ENCODE peak calls at places on chromosomes 4 and X, in seven cellular contexts. Y is HL-60, P is cardiac fibroblast, D is fibroblast of mammary gland, Q is stomach, V is fibroblast of pulmonary artery, Z is astrocyte of the spinal cord. E is an unnamed sample.
A peak's percentile ranks its signal among the peaks of the same experiment; 100 is the strongest.

GRCh38 chrX:70452143-70452733 is 7.6 kb downstream of the DLG3 start:
- DNase-seq in Y (no peak), P (peak; percentile 53), D (peak; percentile 26), Q (peak; percentile 64), V (peak; percentile 44), Z (no peak), E (no peak)

GRCh38 chrX:84487365-84488353 is 14.6 kb downstream of the HDX start:
- DNase-seq in Y (no peak), P (no peak), D (no peak), Q (no peak), V (no peak), Z (no peak), E (no peak)

GRCh38 chrX:3963980-3964379 is 250.5 kb upstream of the PRKX start:
- DNase-seq in Y (no peak), P (no peak), D (no peak), Q (no peak), V (no peak), Z (no peak), E (no peak)

GRCh38 chr4:81166431-81166830 is 48.6 kb downstream of the PRKG2 start:
- DNase-seq in Y (no peak), P (peak; percentile 22), D (peak; percentile 69), Q (no peak), V (no peak), Z (peak; percentile 39), E (no peak)

GRCh38 chr4:128844931-128845330 is 35.4 kb downstream of the JADE1 start:
- DNase-seq in Y (no peak), P (no peak), D (no peak), Q (peak; percentile 43), V (no peak), Z (peak; percentile 40), E (no peak)

GRCh38 chrX:18855919-18856644 is 127.8 kb downstream of the PHKA2 start:
- DNase-seq in Y (no peak), P (peak; percentile 13), D (peak; percentile 41), Q (no peak), V (peak; percentile 22), Z (peak; percentile 77), E (no peak)

GRCh38 chrX:135982860-135983259 is 2.4 kb upstream of the SLC9A6 start:
- DNase-seq in Y (no peak), P (no peak), D (peak; percentile 16), Q (no peak), V (peak; percentile 3), Z (no peak), E (no peak)

GRCh38 chr4:67343162-67343561 is 202.1 kb downstream of the CENPC start:
- DNase-seq in Y (no peak), P (no peak), D (no peak), Q (no peak), V (no peak), Z (no peak), E (no peak)

GRCh38 chr4:140653718-140654515 is 85.2 kb upstream of the UCP1 start:
- DNase-seq in Y (no peak), P (peak; percentile 88), D (peak; percentile 41), Q (no peak), V (peak; percentile 81), Z (peak; percentile 56), E (no peak)

GRCh38 chrX:46961574-46962279 is 49.5 kb downstream of the JADE3 start:
- DNase-seq in Y (no peak), P (no peak), D (no peak), Q (no peak), V (no peak), Z (no peak), E (no peak)

GRCh38 chr4:11197942-11198341 is 230.8 kb downstream of the HS3ST1 start:
- DNase-seq in Y (no peak), P (no peak), D (no peak), Q (no peak), V (no peak), Z (no peak), E (no peak)

GRCh38 chrX:112113460-112113859 is 30.9 kb upstream of the TRPC5 start:
- DNase-seq in Y (no peak), P (no peak), D (no peak), Q (no peak), V (no peak), Z (no peak), E (no peak)

GRCh38 chr4:40912455-40913055 is 162.8 kb downstream of the NSUN7 start:
- DNase-seq in Y (no peak), P (peak; percentile 34), D (no peak), Q (no peak), V (peak; percentile 48), Z (no peak), E (peak; percentile 19)

GRCh38 chrX:11755724-11756123 is 2.3 kb upstream of the MSL3 start:
- DNase-seq in Y (no peak), P (no peak), D (no peak), Q (no peak), V (no peak), Z (no peak), E (no peak)

GRCh38 chr4:48858130-48858529 is 27.2 kb downstream of the OCIAD1 start:
- DNase-seq in Y (no peak), P (no peak), D (peak; percentile 25), Q (no peak), V (no peak), Z (no peak), E (no peak)

GRCh38 chr4:42638993-42639392 is 17.9 kb downstream of the ATP8A1 start:
- DNase-seq in Y (no peak), P (no peak), D (no peak), Q (no peak), V (no peak), Z (no peak), E (no peak)

GRCh38 chr4:72564184-72564583 is 4.8 kb downstream of the ADAMTS3 start:
- DNase-seq in Y (no peak), P (peak; percentile 31), D (peak; percentile 91), Q (no peak), V (peak; percentile 59), Z (no peak), E (no peak)

GRCh38 chr4:82017680-82018079 is 356.1 kb downstream of the HNRNPD start:
- DNase-seq in Y (no peak), P (peak; percentile 24), D (peak; percentile 16), Q (no peak), V (peak; percentile 49), Z (peak; percentile 8), E (no peak)

GRCh38 chr4:2261853-2262144 is at the start of gene MXD4:
- DNase-seq in Y (no peak), P (no peak), D (no peak), Q (no peak), V (no peak), Z (no peak), E (no peak)

GRCh38 chr4:15653864-15654391 is 1.2 kb downstream of the FBXL5 start:
- DNase-seq in Y (no peak), P (peak; percentile 78), D (peak; percentile 57), Q (no peak), V (peak; percentile 71), Z (peak; percentile 64), E (no peak)

GRCh38 chrX:115311666-115312065 is 22.2 kb downstream of the LUZP4 start:
- DNase-seq in Y (no peak), P (peak; percentile 3), D (no peak), Q (no peak), V (no peak), Z (peak; percentile 6), E (no peak)

GRCh38 chrX:107442914-107443527 is 6.4 kb upstream of the FRMPD3 start:
- DNase-seq in Y (no peak), P (no peak), D (no peak), Q (no peak), V (no peak), Z (no peak), E (no peak)

GRCh38 chr4:23202712-23203247 is 510.0 kb downstream of the GBA3 start:
- DNase-seq in Y (no peak), P (no peak), D (no peak), Q (no peak), V (no peak), Z (no peak), E (no peak)

GRCh38 chr4:100882661-100883060 is 364.8 kb upstream of the EMCN start:
- DNase-seq in Y (no peak), P (no peak), D (no peak), Q (no peak), V (no peak), Z (no peak), E (no peak)

GRCh38 chr4:2281575-2282343 is 19.9 kb upstream of the MXD4 start:
- DNase-seq in Y (no peak), P (no peak), D (no peak), Q (peak; percentile 51), V (peak; percentile 10), Z (no peak), E (no peak)

DNA sequence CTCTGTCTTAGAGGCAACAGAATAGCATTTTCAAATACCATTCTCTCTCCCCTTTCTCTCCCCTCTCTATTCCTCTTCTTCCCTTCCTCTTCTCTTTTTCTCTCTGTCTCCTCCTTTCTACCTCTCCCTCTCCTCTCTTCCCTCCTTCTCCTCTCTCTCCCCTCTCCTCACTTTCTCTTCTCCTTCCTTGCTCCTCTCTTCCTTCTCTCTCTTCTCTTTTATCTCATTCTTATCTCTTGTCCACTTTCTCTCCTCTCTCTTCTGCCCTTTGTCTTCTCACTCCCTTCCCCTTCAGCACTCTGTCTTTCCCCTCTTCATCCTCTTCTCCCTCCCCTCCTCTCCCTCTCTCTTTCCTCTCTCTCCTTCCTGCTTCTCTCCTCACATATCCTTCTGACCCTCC is 2265.8 kb upstream of the TENM3 start:
- DNase-seq in Y (no peak), P (no peak), D (no peak), Q (no peak), V (no peak), Z (no peak), E (no peak)
- H3K4me3 ChIP-seq in Y (no peak overlapping the region), P (no peak overlapping the region), D (no peak overlapping the region), Q (no peak overlapping the region), V (no peak overlapping the region), Z (no peak overlapping the region), E (no peak overlapping the region)

DNA sequence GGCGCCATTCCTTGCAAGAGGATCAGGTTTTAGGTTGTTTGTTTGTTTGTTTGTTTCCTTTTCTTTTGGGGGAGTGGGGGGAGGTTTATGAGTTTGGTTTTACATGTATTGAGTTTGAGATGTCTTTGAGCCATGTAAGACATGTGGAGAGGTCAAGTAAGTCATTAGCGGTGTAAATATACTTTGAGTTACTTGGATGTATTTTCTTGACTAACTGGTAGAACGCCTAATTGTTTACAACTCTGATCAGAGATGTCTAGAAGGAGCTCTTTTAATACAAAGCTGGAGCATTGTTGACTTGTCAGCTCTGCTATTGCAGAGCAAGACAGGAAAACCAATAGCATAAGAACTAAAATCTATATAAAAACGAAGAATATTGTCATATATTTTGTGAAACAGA is 57.1 kb downstream of the ANXA3 start:
- DNase-seq in Y (no peak), P (no peak), D (no peak), Q (no peak), V (no peak), Z (no peak), E (no peak)
- H3K4me3 ChIP-seq in Y (no peak overlapping the region), P (no peak overlapping the region), D (no peak overlapping the region), Q (no peak overlapping the region), V (no peak overlapping the region), Z (no peak overlapping the region), E (no peak overlapping the region)

DNA sequence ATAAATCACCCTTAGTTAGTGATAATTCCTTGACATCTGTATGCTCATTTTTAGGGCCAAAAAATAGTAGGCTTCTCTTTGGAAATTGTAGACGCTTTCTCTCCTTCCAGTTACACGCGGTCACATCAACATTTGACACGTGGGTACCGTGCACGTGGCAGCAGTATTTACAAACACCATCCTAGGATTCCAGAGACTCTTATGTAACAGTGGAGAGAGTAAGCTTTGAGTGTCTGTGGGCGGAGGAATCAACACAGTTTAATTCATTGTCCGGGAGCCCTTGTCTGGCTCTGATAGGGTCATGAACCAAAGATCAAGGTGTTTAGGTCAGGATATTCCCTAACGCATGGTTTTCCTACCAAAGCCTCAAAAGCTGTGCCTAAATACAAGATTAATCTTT is 12.2 kb downstream of the TET2 start:
- DNase-seq in Y (no peak), P (peak; percentile 35), D (peak; percentile 57), Q (no peak), V (peak; percentile 49), Z (no peak), E (no peak)
- H3K4me3 ChIP-seq in Y (no peak overlapping the region), P (no peak overlapping the region), D (no peak overlapping the region), Q (no peak overlapping the region), V (peak overlapping the region; percentile 12), Z (no peak overlapping the region), E (no peak overlapping the region)

GRCh38 chr4:177907736-177908424 is 465.6 kb upstream of the AGA start:
- DNase-seq in Y (no peak), P (no peak), D (no peak), Q (no peak), V (no peak), Z (no peak), E (no peak)
- H3K4me3 ChIP-seq in Y (no peak overlapping the region), P (no peak overlapping the region), D (no peak overlapping the region), Q (no peak overlapping the region), V (no peak overlapping the region), Z (no peak overlapping the region), E (no peak overlapping the region)